ENCODE peak calls at places on chromosomes 4 and X, in eight cellular contexts. R is stomach, J is A549, S is right lobe of liver, D is tibial nerve, T is upper lobe of left lung, O is prostate gland, B is suprapubic skin. W is an unnamed sample.

GRCh38 chr4:79049840-79050520 is 110.7 kb upstream of the PAQR3 start:
- DNase-seq in R (no peak), B (no peak), D (no peak), S (no peak), O (peak; percentile 44), J (no peak), T (no peak), W (peak; percentile 50)

GRCh38 chr4:91829531-91829930 is 474.2 kb upstream of the GRID2 start:
- DNase-seq in O (no peak), S (no peak), B (no peak), R (no peak), T (no peak), D (no peak), J (no peak), W (no peak)

GRCh38 chrX:123184858-123185251 is 777 bp downstream of the GRIA3 start:
- DNase-seq in B (no peak), O (no peak), J (no peak), D (no peak), R (no peak), T (no peak), S (peak; percentile 55), W (no peak)

GRCh38 chrX:38375888-38376287 is 23.5 kb downstream of the OTC start:
- DNase-seq in O (no peak), D (no peak), S (no peak), J (peak; percentile 4), B (no peak), T (no peak), R (no peak), W (no peak)

GRCh38 chr4:113832795-113833194 is 71.3 kb upstream of the CAMK2D start:
- DNase-seq in O (no peak), J (no peak), T (no peak), B (no peak), S (no peak), R (no peak), D (no peak), W (no peak)

GRCh38 chr4:121155893-121156292 is 8.2 kb downstream of the TNIP3 start:
- DNase-seq in D (no peak), S (no peak), O (no peak), B (no peak), J (peak; percentile 8), T (no peak), R (no peak), W (no peak)

GRCh38 chr4:7823416-7823824 is 116.2 kb downstream of the AFAP1 start:
- DNase-seq in O (no peak), T (no peak), S (no peak), D (peak; percentile 57), R (peak; percentile 44), B (no peak), J (no peak), W (no peak)

GRCh38 chrX:39974228-39974627 is 123.5 kb downstream of the BCOR start:
- DNase-seq in T (no peak), D (no peak), S (no peak), J (no peak), B (no peak), R (no peak), O (no peak), W (no peak)

GRCh38 chr4:122003335-122003734 is 51.5 kb upstream of the TRPC3 start:
- DNase-seq in R (no peak), S (no peak), B (no peak), D (peak; percentile 30), T (no peak), J (peak; percentile 28), O (peak; percentile 4), W (peak; percentile 53)

GRCh38 chrX:72373136-72373535 is 67.4 kb upstream of the CITED1 start:
- DNase-seq in O (no peak), R (no peak), S (no peak), D (no peak), T (no peak), B (no peak), J (no peak), W (no peak)

GRCh38 chr4:174521800-174522182 is 497 bp downstream of the HPGD start:
- DNase-seq in D (no peak), R (peak; percentile 54), S (peak; percentile 47), T (peak; percentile 30), O (peak; percentile 40), B (no peak), J (no peak), W (no peak)

GRCh38 chrX:40145670-40146470 is 48.1 kb upstream of the BCOR start:
- DNase-seq in O (no peak), J (no peak), R (no peak), B (no peak), D (no peak), S (no peak), T (no peak), W (no peak)

GRCh38 chr4:153142700-153143438 is 61.4 kb upstream of the TRIM2 start:
- DNase-seq in O (peak; percentile 64), R (peak; percentile 89), S (peak; percentile 85), T (peak; percentile 78), D (peak; percentile 63), B (peak; percentile 80), J (peak; percentile 70), W (peak; percentile 75)

GRCh38 chrX:154350429-154351182 is 23.8 kb downstream of the FLNA start:
- DNase-seq in R (no peak), S (no peak), B (no peak), T (no peak), D (no peak), J (no peak), O (no peak), W (no peak)

GRCh38 chr4:154517591-154517990 is 26.0 kb upstream of the DCHS2 start:
- DNase-seq in O (no peak), D (no peak), B (no peak), R (no peak), S (no peak), J (no peak), T (no peak), W (no peak)

GRCh38 chr4:108270466-108271450 is 102.0 kb upstream of the LEF1 start:
- DNase-seq in S (no peak), R (no peak), T (no peak), O (no peak), B (no peak), J (no peak), D (no peak), W (no peak)

DNA sequence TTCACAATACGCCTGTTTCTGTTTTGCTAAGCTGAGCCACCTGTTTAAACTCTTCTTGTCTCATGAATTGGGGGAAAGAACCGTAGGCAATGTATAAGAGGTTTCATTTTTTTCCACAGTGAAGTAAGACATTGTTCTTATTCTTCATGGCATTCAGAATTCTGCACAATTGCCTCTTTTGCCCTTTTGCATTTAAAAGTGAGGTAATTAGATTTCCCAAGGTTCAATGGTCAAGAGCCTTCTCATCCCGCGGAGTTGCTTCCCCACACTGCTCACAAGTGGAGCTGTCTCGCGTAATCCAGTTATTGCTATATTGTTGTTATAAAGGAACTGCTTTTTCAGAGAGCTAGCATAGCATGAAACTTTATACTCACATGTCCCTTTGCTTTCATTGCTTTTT is 90.8 kb upstream of the SPRY1 start:
- DNase-seq in R (no peak), T (no peak), O (no peak), B (no peak), J (no peak), S (no peak), D (no peak), W (no peak)
- H3K27ac ChIP-seq in R (no peak overlapping the region), T (no peak overlapping the region), O (no peak overlapping the region), B (no peak overlapping the region), J (no peak overlapping the region), S (no peak overlapping the region), D (no peak overlapping the region), W (no peak overlapping the region)

GRCh38 chr4:186727977-186728519 is 4.4 kb upstream of the FAT1 start:
- DNase-seq in J (no peak), R (no peak), B (no peak), S (no peak), D (no peak), O (no peak), T (no peak), W (no peak)

GRCh38 chr4:186726150-186726439 is 2.4 kb upstream of the FAT1 start:
- DNase-seq in D (no peak), T (no peak), B (no peak), J (peak; percentile 18), O (no peak), S (no peak), R (no peak), W (no peak)

GRCh38 chr4:186727149-186727976 is 3.7 kb upstream of the FAT1 start:
- DNase-seq in J (no peak), R (no peak), B (no peak), D (no peak), S (no peak), T (no peak), O (no peak), W (no peak)

GRCh38 chr4:186725422-186726149 is 1.9 kb upstream of the FAT1 start:
- DNase-seq in J (peak; percentile 72), T (peak; percentile 80), O (peak; percentile 87), B (no peak), D (peak; percentile 84), S (peak; percentile 82), R (peak; percentile 81), W (no peak)

DNA sequence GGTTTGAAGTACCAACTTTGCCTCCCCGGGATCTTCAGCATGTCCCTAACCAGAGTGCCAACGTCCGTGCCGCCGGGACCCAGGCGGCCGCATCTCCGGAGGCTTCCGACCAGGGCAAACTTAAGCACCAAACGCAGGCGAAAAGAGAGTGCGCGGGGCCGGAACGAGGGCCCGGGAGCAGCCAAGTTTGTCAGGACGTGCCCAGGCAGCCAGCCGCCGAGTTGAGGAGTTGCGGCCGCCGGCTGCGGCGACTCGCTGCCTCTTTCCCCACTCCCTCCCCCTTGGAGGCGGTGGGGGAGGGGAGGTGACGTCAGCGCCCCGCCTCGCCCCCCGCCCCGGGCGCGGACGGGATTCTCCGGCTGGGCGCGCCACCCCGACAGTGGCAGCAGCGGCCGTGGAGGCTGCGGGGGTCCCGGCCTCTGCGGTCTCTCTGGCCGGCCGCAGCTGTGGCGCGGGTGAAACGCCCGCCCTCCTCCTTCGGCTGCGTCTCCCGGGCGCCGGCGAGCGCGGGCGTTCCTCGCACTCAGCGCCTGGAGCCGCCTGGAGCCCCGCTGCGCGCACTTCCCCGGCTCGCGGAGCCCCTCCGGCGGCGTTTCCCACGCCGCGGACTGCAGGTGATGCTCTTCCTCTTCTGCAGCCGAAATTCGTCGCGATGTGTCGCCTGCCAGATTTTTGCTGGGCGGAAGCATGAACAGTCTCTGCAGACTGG is 2.9 kb upstream of the FAT1 start:
- DNase-seq in S (peak; percentile 61), J (peak; percentile 53), B (no peak), D (peak; percentile 53), T (peak; percentile 63), R (peak; percentile 65), O (peak; percentile 76), W (peak; percentile 83)
- TF ChIP-seq POLR2A in S (peak; percentile 97), J (peak; percentile 82), B (peak; percentile 28), D (peak; percentile 86), T (no peak), R (no peak), O (peak; percentile 90), W (peak; percentile 95)

DNA sequence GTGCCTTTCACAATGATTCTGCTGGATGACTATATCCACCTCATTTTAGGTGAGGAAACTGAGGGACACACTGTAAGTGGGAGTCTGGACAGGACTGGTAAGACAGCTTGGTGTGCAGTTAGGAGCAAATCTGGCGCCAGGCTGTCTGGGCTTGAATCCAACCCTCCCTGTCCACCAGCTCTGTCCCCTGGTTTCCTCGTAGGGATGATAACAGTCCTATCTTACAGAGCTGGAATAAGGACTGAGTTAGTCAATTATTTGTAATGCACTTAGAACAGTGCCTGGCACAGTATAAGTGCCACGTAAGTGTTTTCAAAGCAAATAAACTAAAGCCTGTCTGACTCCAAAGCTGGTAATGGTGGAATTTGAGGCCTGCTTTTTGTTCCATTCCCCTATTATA is 101.9 kb downstream of the UCHL1 start:
- DNase-seq in S (peak; percentile 73), R (peak; percentile 64), J (no peak), O (peak; percentile 48), T (peak; percentile 61), B (no peak), D (no peak), W (no peak)
- H3K27ac ChIP-seq in S (peak overlapping the region; percentile 33), R (peak overlapping the region; percentile 61), J (peak overlapping the region; percentile 96), O (peak overlapping the region; percentile 84), T (peak overlapping the region; percentile 94), B (no peak overlapping the region), D (no peak overlapping the region), W (no peak overlapping the region)

GRCh38 chrX:130110379-130111219 is at the start of gene ELF4:
- DNase-seq in T (peak; percentile 50), B (no peak), D (no peak), R (peak; percentile 66), S (no peak), J (peak; percentile 65), O (no peak), W (peak; percentile 74)
- TF ChIP-seq POLR2A in T (no peak), B (no peak), D (no peak), R (no peak), S (no peak), J (peak; percentile 14), O (peak; percentile 35), W (peak; percentile 41)